ENCODE peak calls at places on chromosomes 5 and 9, in eight cellular contexts. V is mammary epithelial cell; S is stimulated activated CD8-positive, alpha-beta memory T cell treated with anti-CD3 and anti-CD28 coated beads, Interleukin-2, amount 100 ng/mL, for 1 hour; X is amniotic stem cell; F is A172; K is NCI-H187; U is T-helper 9 cell; Y is activated gamma-delta T cell treated with Interleukin-2 at 50 U/mL for 16 hours. J is an unnamed sample.

GRCh38 chr5:115838885-115839518 is 2.4 kb downstream of the ATG12 start:
- DNase-seq in V (peak; percentile 48), S (no peak), X (peak; percentile 27), F (peak; percentile 73), K (no peak), U (no peak), Y (peak; percentile 15), J (no peak)

GRCh38 chr5:83577036-83577636 is 105.6 kb downstream of the VCAN start:
- DNase-seq in V (peak; percentile 9), S (no peak), X (no peak), F (peak; percentile 82), K (no peak), U (no peak), Y (no peak), J (no peak)

GRCh38 chr5:90940227-90940995 is 381.8 kb downstream of the ADGRV1 start:
- DNase-seq in V (peak; percentile 56), S (peak; percentile 20), X (no peak), F (peak; percentile 58), K (no peak), U (peak; percentile 0), Y (no peak), J (no peak)

GRCh38 chr9:119284587-119285337 is 84.5 kb downstream of the BRINP1 start:
- DNase-seq in V (no peak), S (no peak), X (no peak), F (no peak), K (no peak), U (no peak), Y (no peak), J (no peak)

GRCh38 chr5:140868721-140869554 is at the start of gene PCDHA11:
- DNase-seq in V (no peak), S (no peak), X (no peak), F (no peak), K (no peak), U (no peak), Y (no peak), J (no peak)

GRCh38 chr5:57805732-57806131 is 323.1 kb upstream of the ACTBL2 start:
- DNase-seq in V (no peak), S (no peak), X (no peak), F (no peak), K (no peak), U (no peak), Y (no peak), J (no peak)

GRCh38 chr9:21810388-21810787 is 8.0 kb downstream of the MTAP start:
- DNase-seq in V (peak; percentile 85), S (no peak), X (no peak), F (no peak), K (no peak), U (no peak), Y (no peak), J (no peak)

GRCh38 chr5:139647406-139648204 is 544 bp upstream of the CXXC5 start:
- DNase-seq in V (no peak), S (no peak), X (no peak), F (no peak), K (no peak), U (no peak), Y (no peak), J (no peak)

GRCh38 chr5:116841734-116842133 is 267.1 kb upstream of the SEMA6A start:
- DNase-seq in V (no peak), S (no peak), X (no peak), F (no peak), K (no peak), U (no peak), Y (no peak), J (no peak)

GRCh38 chr9:95981741-95982390 is 106.4 kb downstream of the ERCC6L2 start:
- DNase-seq in V (no peak), S (no peak), X (no peak), F (no peak), K (no peak), U (no peak), Y (no peak), J (no peak)

GRCh38 chr5:180648658-180649296 is 623 bp downstream of the FLT4 start:
- DNase-seq in V (no peak), S (no peak), X (no peak), F (no peak), K (no peak), U (no peak), Y (peak; percentile 26), J (peak; percentile 53)

GRCh38 chr9:14585730-14586473 is 107.3 kb downstream of the ZDHHC21 start:
- DNase-seq in V (no peak), S (no peak), X (no peak), F (no peak), K (no peak), U (no peak), Y (no peak), J (no peak)

GRCh38 chr5:39208471-39208870 is 10.9 kb downstream of the FYB1 start:
- DNase-seq in V (no peak), S (no peak), X (no peak), F (no peak), K (no peak), U (no peak), Y (no peak), J (no peak)

GRCh38 chr5:2511131-2511530 is 240.3 kb downstream of the IRX2 start:
- DNase-seq in V (no peak), S (no peak), X (no peak), F (no peak), K (no peak), U (no peak), Y (no peak), J (no peak)

GRCh38 chr5:138752341-138752950 is 779 bp upstream of the CTNNA1 start:
- DNase-seq in V (peak; percentile 16), S (no peak), X (no peak), F (no peak), K (no peak), U (no peak), Y (no peak), J (no peak)

GRCh38 chr9:26723486-26723885 is 169.1 kb downstream of the CAAP1 start:
- DNase-seq in V (peak; percentile 31), S (no peak), X (no peak), F (peak; percentile 5), K (no peak), U (no peak), Y (no peak), J (peak; percentile 12)

GRCh38 chr5:76785493-76785892 is 33.3 kb upstream of the F2RL1 start:
- DNase-seq in V (peak; percentile 56), S (no peak), X (no peak), F (peak; percentile 94), K (no peak), U (no peak), Y (no peak), J (no peak)